ENCODE peak calls at places on chromosomes 11 and 22, in six cellular contexts. L, E, R, G, O and V are unnamed samples.

GRCh38 chr11:94791216-94791889 is 23.2 kb downstream of the AMOTL1 start:
- DNase-seq in E (no peak), G (no peak), L (no peak), O (no peak), R (no peak), V (no peak)

GRCh38 chr11:47003180-47003877 is 66.8 kb downstream of the CSTPP1 start:
- DNase-seq in E (no peak), L (no peak), G (no peak), O (no peak), R (no peak), V (no peak)

GRCh38 chr11:1088927-1089737 is 14.5 kb downstream of the MUC2 start:
- DNase-seq in R (no peak), E (peak), O (no peak), L (peak), G (no peak), V (no peak)

GRCh38 chr11:60925685-60926267 is 1.5 kb downstream of the TMEM132A start:
- DNase-seq in E (no peak), G (no peak), R (no peak), O (peak), L (no peak), V (peak)

GRCh38 chr11:2803186-2804057 is 82.2 kb downstream of the CDKN1C start:
- DNase-seq in G (peak), E (peak), R (no peak), O (no peak), L (peak), V (no peak)

GRCh38 chr11:72100009-72100408 is 3.1 kb downstream of the LAMTOR1 start:
- DNase-seq in R (no peak), E (no peak), L (no peak), G (no peak), O (no peak), V (no peak)

GRCh38 chr22:44846726-44847275 is 94.4 kb downstream of the ARHGAP8 start:
- DNase-seq in O (no peak), E (no peak), R (no peak), G (no peak), L (no peak), V (no peak)

GRCh38 chr11:126328001-126328390 is 24.1 kb downstream of the DCPS start:
- DNase-seq in E (peak), G (no peak), R (no peak), L (no peak), O (no peak), V (no peak)

GRCh38 chr11:61747389-61748285 is 4.8 kb upstream of the MYRF start:
- DNase-seq in L (peak), G (peak), O (no peak), E (peak), R (peak), V (peak)

GRCh38 chr11:94948070-94948617 is 25.2 kb downstream of the CWC15 start:
- DNase-seq in E (no peak), L (no peak), O (no peak), R (no peak), G (no peak), V (peak)

GRCh38 chr11:92642146-92642919 is 327.1 kb upstream of the MTNR1B start:
- DNase-seq in R (no peak), L (no peak), G (no peak), O (no peak), E (no peak), V (no peak)

GRCh38 chr11:126483796-126484195 is 128.3 kb downstream of the ST3GAL4 start:
- DNase-seq in R (no peak), O (no peak), E (peak), G (no peak), L (no peak), V (no peak)

GRCh38 chr11:128179049-128179448 is 408.3 kb downstream of the ETS1 start:
- DNase-seq in O (no peak), R (no peak), L (no peak), E (no peak), G (no peak), V (no peak)

GRCh38 chr11:122803306-122803705 is 35.0 kb upstream of the CRTAM start:
- DNase-seq in E (no peak), R (no peak), G (no peak), O (peak), L (no peak), V (peak)

GRCh38 chr22:38205261-38206128 is 3.7 kb downstream of the MAFF start:
- DNase-seq in L (peak), O (peak), E (peak), R (no peak), G (no peak), V (peak)

GRCh38 chr11:66768818-66769217 is 39.8 kb upstream of the SPTBN2 start:
- DNase-seq in G (no peak), O (no peak), L (no peak), E (no peak), R (no peak), V (no peak)

GRCh38 chr11:33704240-33705002 is 3.8 kb upstream of the C11orf91 start:
- DNase-seq in L (no peak), E (no peak), G (no peak), R (no peak), O (no peak), V (no peak)

GRCh38 chr11:111777094-111778046 is 11.2 kb upstream of the PPP2R1B start:
- DNase-seq in R (peak), O (peak), G (no peak), E (no peak), L (no peak), V (peak)

GRCh38 chr11:91220476-91221202 is 997.8 kb upstream of the CHORDC1 start:
- DNase-seq in E (no peak), G (no peak), O (no peak), L (no peak), R (no peak), V (no peak)

GRCh38 chr11:17927041-17927440 is 85.8 kb downstream of the SERGEF start:
- DNase-seq in O (no peak), R (no peak), G (no peak), E (no peak), L (no peak), V (no peak)

GRCh38 chr22:33648478-33648877 is 271.8 kb downstream of the LARGE1 start:
- DNase-seq in L (no peak), E (no peak), G (no peak), O (no peak), R (no peak), V (no peak)

GRCh38 chr22:44707752-44708151 is 5.7 kb downstream of the PRR5 start:
- DNase-seq in O (no peak), E (no peak), R (no peak), G (no peak), L (no peak), V (peak)

GRCh38 chr22:22342697-22343602 is 98.4 kb downstream of the VPREB1 start:
- DNase-seq in R (peak), O (no peak), L (peak), G (no peak), E (peak), V (no peak)

GRCh38 chr11:120432056-120433018 is 79.2 kb upstream of the GRIK4 start:
- DNase-seq in E (no peak), R (peak), L (no peak), G (no peak), O (peak), V (peak)

GRCh38 chr11:119342362-119343130 is 1.9 kb upstream of the C1QTNF5 start:
- DNase-seq in G (no peak), L (no peak), R (no peak), O (no peak), E (no peak), V (no peak)

GRCh38 chr11:8658210-8658968 is 24.1 kb downstream of the TRIM66 start:
- DNase-seq in R (no peak), O (no peak), G (no peak), E (no peak), L (no peak), V (no peak)

GRCh38 chr11:73288197-73288872 is 16.2 kb downstream of the P2RY6 start:
- DNase-seq in O (no peak), G (no peak), L (no peak), R (no peak), E (no peak), V (no peak)

GRCh38 chr11:70141490-70142014 is 61.5 kb upstream of the FADD start:
- DNase-seq in G (no peak), R (no peak), E (no peak), L (no peak), O (no peak), V (no peak)

GRCh38 chr11:67538306-67538705 is 15.1 kb upstream of the CABP2 start:
- DNase-seq in L (no peak), E (no peak), G (no peak), O (no peak), R (no peak), V (peak)

GRCh38 chr11:68946416-68947090 is 34.2 kb downstream of the MRGPRD start:
- DNase-seq in G (no peak), L (no peak), O (peak), E (no peak), R (no peak), V (peak)

GRCh38 chr11:111540114-111540920 is at the start of gene LAYN:
- DNase-seq in R (no peak), O (no peak), L (peak), E (peak), G (peak), V (no peak)

GRCh38 chr11:119694334-119694733 is 34.7 kb downstream of the NECTIN1 start:
- DNase-seq in O (no peak), R (no peak), E (no peak), G (no peak), L (no peak), V (no peak)

GRCh38 chr11:101912823-101913284 is 2.0 kb upstream of the CEP126 start:
- DNase-seq in E (no peak), L (no peak), R (no peak), G (no peak), O (no peak), V (no peak)

DNA sequence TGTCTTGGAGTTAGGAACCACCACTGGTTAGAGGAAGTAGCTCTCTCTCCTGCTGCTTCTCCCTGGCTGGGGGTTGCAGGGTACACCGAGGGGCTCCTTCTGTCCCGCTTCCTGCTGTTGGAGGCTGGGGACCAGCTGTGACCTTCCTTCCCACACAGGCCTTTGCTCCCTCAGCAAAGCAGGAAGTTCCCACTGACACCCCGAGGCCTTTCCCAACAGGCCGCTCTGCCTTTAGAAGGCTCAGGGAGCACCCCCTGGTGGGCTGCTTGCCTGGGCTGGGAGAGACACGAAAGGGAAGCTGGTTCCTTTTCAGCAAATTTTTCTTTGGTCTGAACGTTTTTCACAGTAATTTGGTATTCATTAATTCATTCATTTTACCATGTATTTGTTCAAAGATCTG is 527.9 kb upstream of the B3GAT1 start:
- DNase-seq in O (no peak), G (no peak), E (no peak), R (no peak), L (peak), V (no peak)
- TF ChIP-seq CTCF in O (no peak), G (no peak), E (no peak), R (no peak), L (peak), V (no peak)

DNA sequence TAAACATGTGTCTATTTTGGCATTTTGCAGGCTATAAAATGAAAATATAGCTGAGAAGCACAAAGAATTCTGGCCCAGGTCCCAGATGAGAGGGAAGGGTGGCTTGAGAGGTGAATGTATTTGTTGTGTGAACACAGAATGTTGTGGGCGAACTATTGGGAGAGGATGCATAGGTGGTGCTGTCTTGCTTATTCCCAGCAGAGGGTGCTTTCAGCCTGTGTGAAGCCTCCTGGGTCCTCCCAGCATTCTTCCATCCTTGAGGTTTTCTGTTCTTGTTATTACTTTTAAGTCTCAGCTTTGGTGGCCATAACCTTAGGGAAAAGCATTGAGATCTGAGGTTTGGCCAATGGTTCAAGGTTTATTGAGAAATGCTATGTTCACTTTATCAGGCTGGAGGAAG is 108.7 kb upstream of the SNX19 start:
- DNase-seq in L (no peak), G (no peak), E (no peak), R (no peak), O (peak), V (peak)
- TF ChIP-seq CTCF in L (peak), G (no peak), E (no peak), R (no peak), O (peak), V (peak)

GRCh38 chr11:104343578-104343977 is 179.6 kb upstream of the PDGFD start:
- DNase-seq in O (no peak), G (no peak), L (no peak), E (no peak), R (peak), V (no peak)
- TF ChIP-seq CTCF in O (peak), G (peak), L (peak), E (no peak), R (no peak), V (peak)

DNA sequence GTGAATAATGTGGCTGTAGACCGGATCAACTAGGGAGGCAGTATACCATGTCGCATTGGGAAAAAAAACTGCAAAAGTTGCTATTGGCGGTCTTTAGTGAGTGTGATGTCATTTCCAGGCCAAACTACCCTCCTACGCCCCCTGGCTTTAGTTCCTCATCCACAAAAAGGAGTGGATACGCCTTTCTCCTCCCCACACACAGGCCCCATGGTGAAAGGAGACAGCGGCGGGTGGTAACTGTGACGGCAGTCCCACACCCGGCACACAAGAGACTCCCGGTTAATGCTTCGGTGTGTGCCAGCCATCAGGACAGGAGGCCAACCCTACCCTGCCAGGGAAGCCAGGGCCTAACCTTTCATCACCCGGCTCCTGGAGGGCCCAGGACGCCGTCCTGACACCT is 11.0 kb downstream of the TP53I11 start:
- DNase-seq in R (no peak), G (no peak), E (no peak), L (peak), O (no peak), V (no peak)
- TF ChIP-seq CTCF in R (no peak), G (no peak), E (no peak), L (peak), O (peak), V (peak)

GRCh38 chr11:32053151-32053550 is 37.7 kb upstream of the RCN1 start:
- DNase-seq in E (no peak), R (no peak), O (no peak), L (no peak), G (no peak), V (no peak)

GRCh38 chr11:32050256-32050655 is 40.6 kb upstream of the RCN1 start:
- DNase-seq in L (no peak), O (no peak), E (no peak), R (no peak), G (no peak), V (no peak)

GRCh38 chr11:32056445-32056844 is 34.4 kb upstream of the RCN1 start:
- DNase-seq in R (no peak), O (no peak), E (no peak), L (no peak), G (no peak), V (peak)

GRCh38 chr11:32052218-32052617 is 38.7 kb upstream of the RCN1 start:
- DNase-seq in E (no peak), G (peak), R (peak), L (no peak), O (peak), V (peak)
- TF ChIP-seq CTCF in E (no peak), G (peak), R (peak), L (peak), O (peak), V (peak)